ENCODE peak calls at places on chromosomes 12 and 14, in eight cellular contexts. B is HEK293T; D is GM10248; Y is NCI-H226; T is activated effector memory CD4-positive, alpha-beta T cell treated with Interleukin-2 at 50 U/mL for 16 hours; A is upper lobe of left lung; W is mesothelial cell of epicardium; U is cardiac septum. R is an unnamed sample.

GRCh38 chr12:94994312-94994711 is 9.2 kb downstream of the NDUFA12 start:
- DNase-seq in B (no peak), Y (peak; percentile 87), W (no peak), D (no peak), U (no peak), A (no peak), T (no peak), R (no peak)

GRCh38 chr12:19915392-19916192 is 452.7 kb upstream of the PDE3A start:
- DNase-seq in B (peak; percentile 18), Y (no peak), T (no peak), U (no peak), W (no peak), A (no peak), D (no peak), R (peak; percentile 26)

GRCh38 chr12:59444932-59445331 is 150.9 kb upstream of the SLC16A7 start:
- DNase-seq in Y (peak; percentile 7), D (no peak), B (no peak), U (no peak), W (no peak), T (no peak), A (no peak), R (no peak)

GRCh38 chr14:58977366-58977765 is 211.1 kb upstream of the DAAM1 start:
- DNase-seq in A (no peak), B (no peak), Y (no peak), D (no peak), T (no peak), W (no peak), U (no peak), R (no peak)

GRCh38 chr14:68507544-68508081 is 285.3 kb downstream of the ZFP36L1 start:
- DNase-seq in U (no peak), A (no peak), B (no peak), D (no peak), T (peak; percentile 45), W (peak; percentile 26), Y (no peak), R (no peak)

GRCh38 chr12:94793191-94793595 is 142.8 kb upstream of the TMCC3 start:
- DNase-seq in B (peak; percentile 26), Y (no peak), A (peak; percentile 36), T (no peak), W (no peak), U (no peak), D (no peak), R (no peak)

GRCh38 chr14:104135121-104135903 is 3.1 kb upstream of the KIF26A start:
- DNase-seq in A (peak; percentile 74), Y (no peak), W (peak; percentile 45), D (no peak), B (peak; percentile 57), U (no peak), T (no peak), R (peak; percentile 17)

GRCh38 chr14:71384007-71384605 is 476.8 kb downstream of the PCNX1 start:
- DNase-seq in D (no peak), B (no peak), W (no peak), U (no peak), T (no peak), Y (no peak), A (no peak), R (no peak)

GRCh38 chr12:131835616-131836171 is 7.5 kb downstream of the MMP17 start:
- DNase-seq in D (no peak), W (no peak), T (no peak), B (no peak), Y (no peak), U (no peak), A (no peak), R (no peak)

R was measured in heart right ventricle.